ENCODE peak calls at places on chromosomes 4 and X, in seven cellular contexts. One of them, this sample, is unnamed.

GRCh38 chrX:77398341-77398740 is 48.8 kb upstream of the FGF16 start:
- DNase-seq in activated B cell treated with CpG ODN at 0.5 μM for 24 hours: no peak
- DNase-seq in left ventricle myocardium superior: no peak
- DNase-seq in stimulated activated CD4-positive, alpha-beta T cell treated with anti-CD3 and anti-CD28 coated beads, Interleukin-1b, Interleukin-23, amount 100 ng/mL, for 4 hours: no peak
- DNase-seq in astrocyte of the cerebellum: no peak
- DNase-seq in SK-N-SH: no peak
- DNase-seq in T-helper 1 cell: no peak
- DNase-seq in this sample: no peak

GRCh38 chr4:66855956-66856355 is 689.3 kb downstream of the CENPC start:
- DNase-seq in T-helper 1 cell: no peak
- DNase-seq in left ventricle myocardium superior: no peak
- DNase-seq in stimulated activated CD4-positive, alpha-beta T cell treated with anti-CD3 and anti-CD28 coated beads, Interleukin-1b, Interleukin-23, amount 100 ng/mL, for 4 hours: no peak
- DNase-seq in astrocyte of the cerebellum: peak
- DNase-seq in activated B cell treated with CpG ODN at 0.5 μM for 24 hours: no peak
- DNase-seq in SK-N-SH: no peak
- DNase-seq in this sample: no peak

GRCh38 chrX:47138171-47138570 is 6.3 kb downstream of the NDUFB11 start:
- DNase-seq in astrocyte of the cerebellum: no peak
- DNase-seq in left ventricle myocardium superior: no peak
- DNase-seq in activated B cell treated with CpG ODN at 0.5 μM for 24 hours: no peak
- DNase-seq in SK-N-SH: no peak
- DNase-seq in T-helper 1 cell: no peak
- DNase-seq in stimulated activated CD4-positive, alpha-beta T cell treated with anti-CD3 and anti-CD28 coated beads, Interleukin-1b, Interleukin-23, amount 100 ng/mL, for 4 hours: no peak
- DNase-seq in this sample: no peak

GRCh38 chr4:40289366-40290188 is 45.6 kb upstream of the CHRNA9 start:
- DNase-seq in stimulated activated CD4-positive, alpha-beta T cell treated with anti-CD3 and anti-CD28 coated beads, Interleukin-1b, Interleukin-23, amount 100 ng/mL, for 4 hours: no peak
- DNase-seq in left ventricle myocardium superior: no peak
- DNase-seq in T-helper 1 cell: peak
- DNase-seq in astrocyte of the cerebellum: no peak
- DNase-seq in SK-N-SH: no peak
- DNase-seq in activated B cell treated with CpG ODN at 0.5 μM for 24 hours: no peak
- DNase-seq in this sample: no peak

GRCh38 chrX:48083212-48083611 is 11.8 kb upstream of the ZNF630 start:
- DNase-seq in astrocyte of the cerebellum: peak
- DNase-seq in stimulated activated CD4-positive, alpha-beta T cell treated with anti-CD3 and anti-CD28 coated beads, Interleukin-1b, Interleukin-23, amount 100 ng/mL, for 4 hours: no peak
- DNase-seq in SK-N-SH: peak
- DNase-seq in left ventricle myocardium superior: no peak
- DNase-seq in activated B cell treated with CpG ODN at 0.5 μM for 24 hours: no peak
- DNase-seq in T-helper 1 cell: peak
- DNase-seq in this sample: no peak

GRCh38 chrX:119755981-119756533 is 2.3 kb upstream of the SOWAHD start:
- DNase-seq in astrocyte of the cerebellum: no peak
- DNase-seq in left ventricle myocardium superior: no peak
- DNase-seq in T-helper 1 cell: peak
- DNase-seq in SK-N-SH: no peak
- DNase-seq in stimulated activated CD4-positive, alpha-beta T cell treated with anti-CD3 and anti-CD28 coated beads, Interleukin-1b, Interleukin-23, amount 100 ng/mL, for 4 hours: peak
- DNase-seq in activated B cell treated with CpG ODN at 0.5 μM for 24 hours: no peak
- DNase-seq in this sample: no peak

GRCh38 chrX:78945186-78945912 is at the start of gene P2RY10:
- DNase-seq in T-helper 1 cell: peak
- DNase-seq in stimulated activated CD4-positive, alpha-beta T cell treated with anti-CD3 and anti-CD28 coated beads, Interleukin-1b, Interleukin-23, amount 100 ng/mL, for 4 hours: no peak
- DNase-seq in left ventricle myocardium superior: no peak
- DNase-seq in astrocyte of the cerebellum: no peak
- DNase-seq in SK-N-SH: no peak
- DNase-seq in activated B cell treated with CpG ODN at 0.5 μM for 24 hours: no peak
- DNase-seq in this sample: no peak

GRCh38 chr4:81632581-81633247 is 161.0 kb upstream of the RASGEF1B start:
- DNase-seq in T-helper 1 cell: no peak
- DNase-seq in SK-N-SH: no peak
- DNase-seq in stimulated activated CD4-positive, alpha-beta T cell treated with anti-CD3 and anti-CD28 coated beads, Interleukin-1b, Interleukin-23, amount 100 ng/mL, for 4 hours: no peak
- DNase-seq in astrocyte of the cerebellum: peak
- DNase-seq in activated B cell treated with CpG ODN at 0.5 μM for 24 hours: no peak
- DNase-seq in left ventricle myocardium superior: no peak
- DNase-seq in this sample: no peak

GRCh38 chr4:25441519-25442117 is 64.6 kb downstream of the ANAPC4 start:
- DNase-seq in astrocyte of the cerebellum: peak
- DNase-seq in stimulated activated CD4-positive, alpha-beta T cell treated with anti-CD3 and anti-CD28 coated beads, Interleukin-1b, Interleukin-23, amount 100 ng/mL, for 4 hours: no peak
- DNase-seq in SK-N-SH: peak
- DNase-seq in activated B cell treated with CpG ODN at 0.5 μM for 24 hours: no peak
- DNase-seq in T-helper 1 cell: no peak
- DNase-seq in left ventricle myocardium superior: peak
- DNase-seq in this sample: peak

GRCh38 chr4:78767350-78767749 is 8.8 kb upstream of the BMP2K start:
- DNase-seq in SK-N-SH: no peak
- DNase-seq in T-helper 1 cell: no peak
- DNase-seq in activated B cell treated with CpG ODN at 0.5 μM for 24 hours: no peak
- DNase-seq in left ventricle myocardium superior: no peak
- DNase-seq in stimulated activated CD4-positive, alpha-beta T cell treated with anti-CD3 and anti-CD28 coated beads, Interleukin-1b, Interleukin-23, amount 100 ng/mL, for 4 hours: no peak
- DNase-seq in astrocyte of the cerebellum: no peak
- DNase-seq in this sample: no peak

GRCh38 chr4:137611998-137612700 is 79.9 kb upstream of the PCDH18 start:
- DNase-seq in left ventricle myocardium superior: no peak
- DNase-seq in T-helper 1 cell: no peak
- DNase-seq in stimulated activated CD4-positive, alpha-beta T cell treated with anti-CD3 and anti-CD28 coated beads, Interleukin-1b, Interleukin-23, amount 100 ng/mL, for 4 hours: no peak
- DNase-seq in activated B cell treated with CpG ODN at 0.5 μM for 24 hours: no peak
- DNase-seq in astrocyte of the cerebellum: no peak
- DNase-seq in SK-N-SH: no peak
- DNase-seq in this sample: no peak

GRCh38 chr4:121034010-121034409 is 38.3 kb downstream of the NDNF start:
- DNase-seq in astrocyte of the cerebellum: peak
- DNase-seq in left ventricle myocardium superior: no peak
- DNase-seq in activated B cell treated with CpG ODN at 0.5 μM for 24 hours: no peak
- DNase-seq in stimulated activated CD4-positive, alpha-beta T cell treated with anti-CD3 and anti-CD28 coated beads, Interleukin-1b, Interleukin-23, amount 100 ng/mL, for 4 hours: no peak
- DNase-seq in SK-N-SH: no peak
- DNase-seq in T-helper 1 cell: no peak
- DNase-seq in this sample: peak

GRCh38 chrX:23503835-23504539 is 163.3 kb upstream of the PRDX4 start:
- DNase-seq in SK-N-SH: no peak
- DNase-seq in stimulated activated CD4-positive, alpha-beta T cell treated with anti-CD3 and anti-CD28 coated beads, Interleukin-1b, Interleukin-23, amount 100 ng/mL, for 4 hours: no peak
- DNase-seq in left ventricle myocardium superior: peak
- DNase-seq in T-helper 1 cell: no peak
- DNase-seq in astrocyte of the cerebellum: peak
- DNase-seq in activated B cell treated with CpG ODN at 0.5 μM for 24 hours: no peak
- DNase-seq in this sample: peak

GRCh38 chrX:132786217-132786616 is 172.2 kb downstream of the HS6ST2 start:
- DNase-seq in SK-N-SH: no peak
- DNase-seq in left ventricle myocardium superior: no peak
- DNase-seq in astrocyte of the cerebellum: peak
- DNase-seq in activated B cell treated with CpG ODN at 0.5 μM for 24 hours: no peak
- DNase-seq in T-helper 1 cell: no peak
- DNase-seq in stimulated activated CD4-positive, alpha-beta T cell treated with anti-CD3 and anti-CD28 coated beads, Interleukin-1b, Interleukin-23, amount 100 ng/mL, for 4 hours: no peak
- DNase-seq in this sample: no peak

GRCh38 chr4:38037627-38038026 is 77.4 kb downstream of the PTTG2 start:
- DNase-seq in astrocyte of the cerebellum: no peak
- DNase-seq in left ventricle myocardium superior: no peak
- DNase-seq in activated B cell treated with CpG ODN at 0.5 μM for 24 hours: no peak
- DNase-seq in T-helper 1 cell: no peak
- DNase-seq in stimulated activated CD4-positive, alpha-beta T cell treated with anti-CD3 and anti-CD28 coated beads, Interleukin-1b, Interleukin-23, amount 100 ng/mL, for 4 hours: no peak
- DNase-seq in SK-N-SH: no peak
- DNase-seq in this sample: no peak

GRCh38 chr4:129328176-129328575 is 232.2 kb downstream of the C4orf33 start:
- DNase-seq in T-helper 1 cell: no peak
- DNase-seq in activated B cell treated with CpG ODN at 0.5 μM for 24 hours: no peak
- DNase-seq in SK-N-SH: no peak
- DNase-seq in astrocyte of the cerebellum: no peak
- DNase-seq in left ventricle myocardium superior: no peak
- DNase-seq in stimulated activated CD4-positive, alpha-beta T cell treated with anti-CD3 and anti-CD28 coated beads, Interleukin-1b, Interleukin-23, amount 100 ng/mL, for 4 hours: no peak
- DNase-seq in this sample: no peak

GRCh38 chrX:143634701-143635442 is 1.0 kb downstream of the SLITRK4 start:
- DNase-seq in astrocyte of the cerebellum: no peak
- DNase-seq in stimulated activated CD4-positive, alpha-beta T cell treated with anti-CD3 and anti-CD28 coated beads, Interleukin-1b, Interleukin-23, amount 100 ng/mL, for 4 hours: no peak
- DNase-seq in left ventricle myocardium superior: no peak
- DNase-seq in activated B cell treated with CpG ODN at 0.5 μM for 24 hours: no peak
- DNase-seq in SK-N-SH: no peak
- DNase-seq in T-helper 1 cell: no peak
- DNase-seq in this sample: no peak

GRCh38 chrX:116232833-116233232 is 62.3 kb downstream of the AGTR2 start:
- DNase-seq in SK-N-SH: no peak
- DNase-seq in T-helper 1 cell: no peak
- DNase-seq in stimulated activated CD4-positive, alpha-beta T cell treated with anti-CD3 and anti-CD28 coated beads, Interleukin-1b, Interleukin-23, amount 100 ng/mL, for 4 hours: no peak
- DNase-seq in left ventricle myocardium superior: no peak
- DNase-seq in activated B cell treated with CpG ODN at 0.5 μM for 24 hours: no peak
- DNase-seq in astrocyte of the cerebellum: no peak
- DNase-seq in this sample: no peak

GRCh38 chr4:69743476-69744156 is 16.8 kb downstream of the SULT1B1 start:
- DNase-seq in activated B cell treated with CpG ODN at 0.5 μM for 24 hours: no peak
- DNase-seq in SK-N-SH: no peak
- DNase-seq in left ventricle myocardium superior: peak
- DNase-seq in T-helper 1 cell: no peak
- DNase-seq in stimulated activated CD4-positive, alpha-beta T cell treated with anti-CD3 and anti-CD28 coated beads, Interleukin-1b, Interleukin-23, amount 100 ng/mL, for 4 hours: no peak
- DNase-seq in astrocyte of the cerebellum: no peak
- DNase-seq in this sample: no peak

GRCh38 chr4:128229458-128229805 is 58.2 kb downstream of the PGRMC2 start:
- DNase-seq in stimulated activated CD4-positive, alpha-beta T cell treated with anti-CD3 and anti-CD28 coated beads, Interleukin-1b, Interleukin-23, amount 100 ng/mL, for 4 hours: no peak
- DNase-seq in activated B cell treated with CpG ODN at 0.5 μM for 24 hours: no peak
- DNase-seq in astrocyte of the cerebellum: no peak
- DNase-seq in left ventricle myocardium superior: no peak
- DNase-seq in SK-N-SH: no peak
- DNase-seq in T-helper 1 cell: no peak
- DNase-seq in this sample: no peak

GRCh38 chr4:61521451-61521850 is 321.3 kb downstream of the ADGRL3 start:
- DNase-seq in activated B cell treated with CpG ODN at 0.5 μM for 24 hours: no peak
- DNase-seq in left ventricle myocardium superior: no peak
- DNase-seq in SK-N-SH: no peak
- DNase-seq in stimulated activated CD4-positive, alpha-beta T cell treated with anti-CD3 and anti-CD28 coated beads, Interleukin-1b, Interleukin-23, amount 100 ng/mL, for 4 hours: no peak
- DNase-seq in T-helper 1 cell: no peak
- DNase-seq in astrocyte of the cerebellum: no peak
- DNase-seq in this sample: no peak

GRCh38 chr4:83114576-83114975 is at the start of gene PLAC8:
- DNase-seq in T-helper 1 cell: peak
- DNase-seq in SK-N-SH: no peak
- DNase-seq in stimulated activated CD4-positive, alpha-beta T cell treated with anti-CD3 and anti-CD28 coated beads, Interleukin-1b, Interleukin-23, amount 100 ng/mL, for 4 hours: no peak
- DNase-seq in activated B cell treated with CpG ODN at 0.5 μM for 24 hours: no peak
- DNase-seq in left ventricle myocardium superior: no peak
- DNase-seq in astrocyte of the cerebellum: no peak
- DNase-seq in this sample: no peak

GRCh38 chrX:3216581-3216980 is 129.9 kb downstream of the MXRA5 start:
- DNase-seq in activated B cell treated with CpG ODN at 0.5 μM for 24 hours: no peak
- DNase-seq in T-helper 1 cell: no peak
- DNase-seq in left ventricle myocardium superior: no peak
- DNase-seq in stimulated activated CD4-positive, alpha-beta T cell treated with anti-CD3 and anti-CD28 coated beads, Interleukin-1b, Interleukin-23, amount 100 ng/mL, for 4 hours: no peak
- DNase-seq in SK-N-SH: no peak
- DNase-seq in astrocyte of the cerebellum: no peak
- DNase-seq in this sample: no peak

GRCh38 chr4:104967034-104967401 is 179.7 kb upstream of the TET2 start:
- DNase-seq in stimulated activated CD4-positive, alpha-beta T cell treated with anti-CD3 and anti-CD28 coated beads, Interleukin-1b, Interleukin-23, amount 100 ng/mL, for 4 hours: no peak
- DNase-seq in activated B cell treated with CpG ODN at 0.5 μM for 24 hours: no peak
- DNase-seq in T-helper 1 cell: no peak
- DNase-seq in left ventricle myocardium superior: no peak
- DNase-seq in astrocyte of the cerebellum: no peak
- DNase-seq in SK-N-SH: no peak
- DNase-seq in this sample: no peak

GRCh38 chr4:65880594-65880993 is 210.3 kb upstream of the EPHA5 start:
- DNase-seq in stimulated activated CD4-positive, alpha-beta T cell treated with anti-CD3 and anti-CD28 coated beads, Interleukin-1b, Interleukin-23, amount 100 ng/mL, for 4 hours: no peak
- DNase-seq in activated B cell treated with CpG ODN at 0.5 μM for 24 hours: no peak
- DNase-seq in left ventricle myocardium superior: no peak
- DNase-seq in astrocyte of the cerebellum: no peak
- DNase-seq in T-helper 1 cell: no peak
- DNase-seq in SK-N-SH: no peak
- DNase-seq in this sample: no peak

GRCh38 chr4:101158136-101158485 is 189.2 kb downstream of the PPP3CA start:
- DNase-seq in T-helper 1 cell: no peak
- DNase-seq in stimulated activated CD4-positive, alpha-beta T cell treated with anti-CD3 and anti-CD28 coated beads, Interleukin-1b, Interleukin-23, amount 100 ng/mL, for 4 hours: no peak
- DNase-seq in left ventricle myocardium superior: no peak
- DNase-seq in astrocyte of the cerebellum: no peak
- DNase-seq in SK-N-SH: no peak
- DNase-seq in activated B cell treated with CpG ODN at 0.5 μM for 24 hours: no peak
- DNase-seq in this sample: no peak

GRCh38 chrX:5708209-5708608 is 520.5 kb downstream of the NLGN4X start:
- DNase-seq in activated B cell treated with CpG ODN at 0.5 μM for 24 hours: no peak
- DNase-seq in SK-N-SH: no peak
- DNase-seq in astrocyte of the cerebellum: peak
- DNase-seq in T-helper 1 cell: no peak
- DNase-seq in left ventricle myocardium superior: no peak
- DNase-seq in stimulated activated CD4-positive, alpha-beta T cell treated with anti-CD3 and anti-CD28 coated beads, Interleukin-1b, Interleukin-23, amount 100 ng/mL, for 4 hours: no peak
- DNase-seq in this sample: no peak

GRCh38 chrX:42934020-42934701 is 156.2 kb upstream of the PPP1R2C start:
- DNase-seq in astrocyte of the cerebellum: no peak
- DNase-seq in SK-N-SH: no peak
- DNase-seq in stimulated activated CD4-positive, alpha-beta T cell treated with anti-CD3 and anti-CD28 coated beads, Interleukin-1b, Interleukin-23, amount 100 ng/mL, for 4 hours: no peak
- DNase-seq in T-helper 1 cell: no peak
- DNase-seq in left ventricle myocardium superior: no peak
- DNase-seq in activated B cell treated with CpG ODN at 0.5 μM for 24 hours: no peak
- DNase-seq in this sample: no peak

GRCh38 chrX:64976673-64977040 is 407 bp upstream of the ZC4H2 start:
- DNase-seq in T-helper 1 cell: no peak
- DNase-seq in activated B cell treated with CpG ODN at 0.5 μM for 24 hours: no peak
- DNase-seq in astrocyte of the cerebellum: no peak
- DNase-seq in SK-N-SH: no peak
- DNase-seq in left ventricle myocardium superior: no peak
- DNase-seq in stimulated activated CD4-positive, alpha-beta T cell treated with anti-CD3 and anti-CD28 coated beads, Interleukin-1b, Interleukin-23, amount 100 ng/mL, for 4 hours: no peak
- DNase-seq in this sample: no peak

GRCh38 chrX:810186-810585 is 179.6 kb downstream of the SHOX start:
- DNase-seq in stimulated activated CD4-positive, alpha-beta T cell treated with anti-CD3 and anti-CD28 coated beads, Interleukin-1b, Interleukin-23, amount 100 ng/mL, for 4 hours: no peak
- DNase-seq in T-helper 1 cell: no peak
- DNase-seq in SK-N-SH: no peak
- DNase-seq in astrocyte of the cerebellum: no peak
- DNase-seq in left ventricle myocardium superior: no peak
- DNase-seq in activated B cell treated with CpG ODN at 0.5 μM for 24 hours: no peak
- DNase-seq in this sample: no peak

GRCh38 chr4:184955636-184956035 is 62.7 kb upstream of the HELT start:
- DNase-seq in SK-N-SH: no peak
- DNase-seq in left ventricle myocardium superior: no peak
- DNase-seq in activated B cell treated with CpG ODN at 0.5 μM for 24 hours: no peak
- DNase-seq in T-helper 1 cell: no peak
- DNase-seq in astrocyte of the cerebellum: no peak
- DNase-seq in stimulated activated CD4-positive, alpha-beta T cell treated with anti-CD3 and anti-CD28 coated beads, Interleukin-1b, Interleukin-23, amount 100 ng/mL, for 4 hours: no peak
- DNase-seq in this sample: no peak

GRCh38 chr4:10506077-10506476 is 48.9 kb upstream of the ZNF518B start:
- DNase-seq in SK-N-SH: no peak
- DNase-seq in stimulated activated CD4-positive, alpha-beta T cell treated with anti-CD3 and anti-CD28 coated beads, Interleukin-1b, Interleukin-23, amount 100 ng/mL, for 4 hours: no peak
- DNase-seq in T-helper 1 cell: no peak
- DNase-seq in astrocyte of the cerebellum: no peak
- DNase-seq in left ventricle myocardium superior: no peak
- DNase-seq in activated B cell treated with CpG ODN at 0.5 μM for 24 hours: no peak
- DNase-seq in this sample: no peak

GRCh38 chrX:106862972-106863688 is 40.0 kb downstream of the RIPPLY1 start:
- DNase-seq in astrocyte of the cerebellum: no peak
- DNase-seq in activated B cell treated with CpG ODN at 0.5 μM for 24 hours: no peak
- DNase-seq in SK-N-SH: peak
- DNase-seq in T-helper 1 cell: no peak
- DNase-seq in stimulated activated CD4-positive, alpha-beta T cell treated with anti-CD3 and anti-CD28 coated beads, Interleukin-1b, Interleukin-23, amount 100 ng/mL, for 4 hours: peak
- DNase-seq in left ventricle myocardium superior: no peak
- DNase-seq in this sample: no peak

GRCh38 chr4:113327513-113327912 is 278.1 kb downstream of the ANK2 start:
- DNase-seq in left ventricle myocardium superior: no peak
- DNase-seq in T-helper 1 cell: no peak
- DNase-seq in stimulated activated CD4-positive, alpha-beta T cell treated with anti-CD3 and anti-CD28 coated beads, Interleukin-1b, Interleukin-23, amount 100 ng/mL, for 4 hours: no peak
- DNase-seq in astrocyte of the cerebellum: no peak
- DNase-seq in SK-N-SH: no peak
- DNase-seq in activated B cell treated with CpG ODN at 0.5 μM for 24 hours: no peak
- DNase-seq in this sample: no peak

GRCh38 chr4:14375816-14376215 is 626.5 kb upstream of the CPEB2 start:
- DNase-seq in stimulated activated CD4-positive, alpha-beta T cell treated with anti-CD3 and anti-CD28 coated beads, Interleukin-1b, Interleukin-23, amount 100 ng/mL, for 4 hours: no peak
- DNase-seq in SK-N-SH: no peak
- DNase-seq in left ventricle myocardium superior: no peak
- DNase-seq in T-helper 1 cell: no peak
- DNase-seq in astrocyte of the cerebellum: peak
- DNase-seq in activated B cell treated with CpG ODN at 0.5 μM for 24 hours: no peak
- DNase-seq in this sample: no peak

GRCh38 chr4:85419103-85419502 is 55.8 kb upstream of the ARHGAP24 start:
- DNase-seq in left ventricle myocardium superior: no peak
- DNase-seq in activated B cell treated with CpG ODN at 0.5 μM for 24 hours: no peak
- DNase-seq in stimulated activated CD4-positive, alpha-beta T cell treated with anti-CD3 and anti-CD28 coated beads, Interleukin-1b, Interleukin-23, amount 100 ng/mL, for 4 hours: no peak
- DNase-seq in astrocyte of the cerebellum: no peak
- DNase-seq in SK-N-SH: no peak
- DNase-seq in T-helper 1 cell: no peak
- DNase-seq in this sample: no peak

GRCh38 chr4:80610845-80611244 is 275.3 kb downstream of the CFAP299 start:
- DNase-seq in SK-N-SH: no peak
- DNase-seq in left ventricle myocardium superior: no peak
- DNase-seq in activated B cell treated with CpG ODN at 0.5 μM for 24 hours: peak
- DNase-seq in stimulated activated CD4-positive, alpha-beta T cell treated with anti-CD3 and anti-CD28 coated beads, Interleukin-1b, Interleukin-23, amount 100 ng/mL, for 4 hours: no peak
- DNase-seq in astrocyte of the cerebellum: peak
- DNase-seq in T-helper 1 cell: no peak
- DNase-seq in this sample: no peak